ENCODE peak calls at places on chromosomes 7 and 10, in six cellular contexts. V is effector CD8-positive, alpha-beta T cell; L is activated T-helper 1 cell treated with Interleukin-2 at 50 U/mL for 16 hours; O is stomach; X is gastrocnemius medialis; N is mammary epithelial cell. P is an unnamed sample.

GRCh38 chr10:12214763-12215218 is 18.8 kb downstream of the CDC123 start:
- DNase-seq in N (peak; percentile 13), V (peak; percentile 9), O (no peak), X (no peak), L (no peak), P (peak; percentile 48)

GRCh38 chr7:94115316-94115715 is 111.2 kb upstream of the BET1 start:
- DNase-seq in N (peak; percentile 15), V (no peak), O (no peak), L (no peak), X (no peak), P (peak; percentile 85)

GRCh38 chr7:128909605-128910568 is 622 bp downstream of the KCP start:
- DNase-seq in X (no peak), L (no peak), V (no peak), N (no peak), O (no peak), P (peak; percentile 32)

GRCh38 chr7:114825423-114825951 is 96.4 kb upstream of the MDFIC start:
- DNase-seq in L (no peak), V (no peak), N (no peak), X (no peak), O (no peak), P (peak; percentile 11)

GRCh38 chr10:24849537-24850299 is 102.7 kb downstream of the PRTFDC1 start:
- DNase-seq in V (no peak), N (peak; percentile 73), X (no peak), L (no peak), O (no peak), P (peak; percentile 68)

GRCh38 chr10:74290703-74291102 is 139.7 kb downstream of the ADK start:
- DNase-seq in X (no peak), N (no peak), L (no peak), O (no peak), V (no peak), P (no peak)

GRCh38 chr7:138952791-138953190 is 28.4 kb downstream of the KIAA1549 start:
- DNase-seq in V (no peak), X (no peak), O (no peak), N (no peak), L (no peak), P (no peak)

GRCh38 chr7:83032195-83032594 is 130.5 kb downstream of the PCLO start:
- DNase-seq in V (no peak), O (no peak), L (no peak), N (no peak), X (no peak), P (no peak)

GRCh38 chr10:2831509-2831908 is 235.8 kb upstream of the PFKP start:
- DNase-seq in V (no peak), O (no peak), N (no peak), L (no peak), X (no peak), P (no peak)

GRCh38 chr7:136018104-136018503 is 40.9 kb upstream of the MTPN start:
- DNase-seq in V (no peak), X (no peak), N (peak; percentile 20), O (no peak), L (no peak), P (peak; percentile 38)

GRCh38 chr10:111360260-111360925 is 283.6 kb downstream of the ADRA2A start:
- DNase-seq in V (no peak), X (peak; percentile 2), L (no peak), O (peak; percentile 51), N (peak; percentile 19), P (peak; percentile 56)

GRCh38 chr10:35795131-35795819 is 153.2 kb upstream of the FZD8 start:
- DNase-seq in L (no peak), V (no peak), X (no peak), N (peak; percentile 42), O (no peak), P (peak; percentile 90)

GRCh38 chr7:127391591-127392181 is 822 bp downstream of the ZNF800 start:
- DNase-seq in L (peak; percentile 36), V (peak; percentile 22), X (peak; percentile 6), N (peak; percentile 46), O (peak; percentile 50), P (no peak)

GRCh38 chr7:27863866-27864265 is 123.9 kb downstream of the TAX1BP1 start:
- DNase-seq in V (no peak), N (no peak), L (no peak), O (no peak), X (no peak), P (peak; percentile 90)

GRCh38 chr10:69215405-69216176 is 4.5 kb upstream of the HKDC1 start:
- DNase-seq in N (no peak), V (no peak), X (no peak), O (no peak), L (no peak), P (no peak)

GRCh38 chr10:6721964-6722615 is 142.0 kb upstream of the PRKCQ start:
- DNase-seq in N (peak; percentile 88), V (no peak), X (no peak), L (no peak), O (no peak), P (peak; percentile 95)

GRCh38 chr7:53315986-53316385 is 280.6 kb downstream of the POM121L12 start:
- DNase-seq in N (no peak), X (no peak), O (no peak), V (no peak), L (no peak), P (peak; percentile 39)

GRCh38 chr10:102167861-102168260 is 15.7 kb downstream of the NOLC1 start:
- DNase-seq in L (no peak), N (no peak), O (no peak), V (no peak), X (no peak), P (no peak)

GRCh38 chr10:94314913-94315545 is 47.7 kb downstream of the NOC3L start:
- DNase-seq in L (no peak), X (no peak), O (no peak), V (no peak), N (no peak), P (no peak)

GRCh38 chr10:5945561-5946418 is 31.6 kb downstream of the IL15RA start:
- DNase-seq in L (no peak), X (no peak), N (peak; percentile 37), V (no peak), O (peak; percentile 35), P (peak; percentile 73)

GRCh38 chr10:90373911-90374310 is 483.9 kb downstream of the HTR7 start:
- DNase-seq in N (no peak), X (no peak), O (no peak), L (no peak), V (no peak), P (no peak)

GRCh38 chr7:117086788-117087187 is 133.5 kb downstream of the ST7 start:
- DNase-seq in O (no peak), V (no peak), L (no peak), N (no peak), X (no peak), P (no peak)

GRCh38 chr7:122485841-122486240 is 181.3 kb upstream of the FEZF1 start:
- DNase-seq in N (no peak), V (no peak), O (no peak), X (no peak), L (no peak), P (no peak)

GRCh38 chr10:102845352-102845902 is 8.2 kb upstream of the CYP17A1 start:
- DNase-seq in V (no peak), N (no peak), L (no peak), X (no peak), O (no peak), P (no peak)

GRCh38 chr10:52071814-52072213 is 242.3 kb upstream of the DKK1 start:
- DNase-seq in O (no peak), L (no peak), X (peak; percentile 34), V (no peak), N (no peak), P (no peak)

GRCh38 chr7:132897093-132897492 is 184.8 kb downstream of the CHCHD3 start:
- DNase-seq in N (no peak), O (no peak), V (no peak), L (no peak), X (no peak), P (no peak)

GRCh38 chr10:116094356-116094755 is 178.7 kb downstream of the GFRA1 start:
- DNase-seq in L (no peak), N (no peak), O (no peak), V (no peak), X (no peak), P (no peak)

GRCh38 chr7:36423633-36424032 is 34.0 kb downstream of the ANLN start:
- DNase-seq in V (no peak), O (no peak), X (no peak), L (no peak), N (no peak), P (no peak)

GRCh38 chr10:560314-560992 is 129.0 kb downstream of the DIP2C start:
- DNase-seq in O (peak; percentile 43), X (no peak), L (no peak), V (no peak), N (no peak), P (no peak)

P was measured in HT1080.